ENCODE peak calls at places on chromosomes 1 and 21, in seven cellular contexts. V is stromal cell of bone marrow; A is right lobe of liver; Z is stimulated activated CD4-positive, alpha-beta T cell treated with anti-CD3 and anti-CD28 coated beads, Interleukin-2, amount 100 ng/mL, for 48 hours; M is body of pancreas; X is ovary; L is MV-4-11. C is an unnamed sample.

GRCh38 chr1:222105393-222105737 is 363.5 kb upstream of the DUSP10 start:
- DNase-seq in X (no peak), Z (no peak), V (no peak), M (peak), A (peak), L (no peak), C (no peak)

GRCh38 chr1:174995121-174995520 is 4.6 kb upstream of the CACYBP start:
- DNase-seq in X (no peak), M (no peak), Z (no peak), L (no peak), A (no peak), V (no peak), C (no peak)

GRCh38 chr1:178341218-178341956 is 155.4 kb downstream of the CLEC20A start:
- DNase-seq in X (no peak), Z (no peak), M (peak), V (peak), A (no peak), L (no peak), C (no peak)

GRCh38 chr1:174953657-174954435 is 45.9 kb upstream of the CACYBP start:
- DNase-seq in A (no peak), L (no peak), Z (no peak), X (no peak), V (no peak), M (no peak), C (no peak)

GRCh38 chr21:34592573-34592972 is 22.3 kb downstream of the RCAN1 start:
- DNase-seq in L (no peak), A (no peak), M (no peak), Z (no peak), V (no peak), X (no peak), C (no peak)

GRCh38 chr21:25626752-25627151 is 12.3 kb upstream of the JAM2 start:
- DNase-seq in A (no peak), Z (no peak), L (no peak), M (peak), X (peak), V (no peak), C (no peak)

GRCh38 chr1:119711804-119712341 is at the start of gene PHGDH:
- DNase-seq in X (peak), V (peak), A (peak), M (peak), L (peak), Z (peak), C (peak)

GRCh38 chr1:110554871-110555801 is 36.2 kb upstream of the KCNA10 start:
- DNase-seq in M (peak), V (no peak), X (no peak), Z (peak), A (peak), L (no peak), C (peak)

GRCh38 chr1:204544321-204544720 is 28.1 kb downstream of the MDM4 start:
- DNase-seq in Z (no peak), A (no peak), L (peak), V (no peak), X (no peak), M (no peak), C (no peak)

GRCh38 chr1:51753969-51754368 is 124.6 kb downstream of the NRDC start:
- DNase-seq in X (no peak), A (no peak), Z (no peak), V (no peak), L (no peak), M (no peak), C (no peak)

GRCh38 chr1:117070124-117070523 is 10.0 kb downstream of the TTF2 start:
- DNase-seq in Z (no peak), X (no peak), A (no peak), M (no peak), V (no peak), L (no peak), C (no peak)

GRCh38 chr1:201653883-201654282 is 115.0 kb downstream of the NAV1 start:
- DNase-seq in Z (no peak), A (no peak), V (no peak), M (no peak), X (no peak), L (no peak), C (no peak)

GRCh38 chr21:42836767-42837301 is 42.5 kb downstream of the WDR4 start:
- DNase-seq in M (no peak), Z (no peak), L (no peak), A (peak), V (no peak), X (no peak), C (no peak)

GRCh38 chr1:20533635-20534034 is 18.7 kb upstream of the FAM43B start:
- DNase-seq in M (no peak), A (no peak), L (no peak), V (no peak), Z (no peak), X (no peak), C (no peak)

GRCh38 chr1:172289448-172289847 is 131.0 kb upstream of the C1orf105 start:
- DNase-seq in M (no peak), X (no peak), Z (no peak), L (no peak), A (no peak), V (no peak), C (no peak)

GRCh38 chr1:62728963-62729362 is 40.8 kb upstream of the DOCK7 start:
- DNase-seq in Z (no peak), V (no peak), L (no peak), A (no peak), X (no peak), M (no peak), C (no peak)

GRCh38 chr1:45205000-45205909 is 1.1 kb downstream of the ZSWIM5 start:
- DNase-seq in X (peak), A (peak), V (no peak), M (peak), Z (peak), L (no peak), C (peak)

GRCh38 chr1:171738921-171739320 is 2.9 kb downstream of the VAMP4 start:
- DNase-seq in Z (no peak), V (no peak), A (no peak), L (no peak), M (no peak), X (no peak), C (no peak)

GRCh38 chr1:169426174-169426716 is 1.0 kb downstream of the CCDC181 start:
- DNase-seq in L (no peak), Z (no peak), X (no peak), V (no peak), M (no peak), A (no peak), C (no peak)

GRCh38 chr21:38310619-38311018 is 53.8 kb downstream of the KCNJ15 start:
- DNase-seq in L (peak), V (peak), M (no peak), X (no peak), Z (no peak), A (no peak), C (no peak)

GRCh38 chr21:31552826-31553225 is 106.7 kb upstream of the SOD1 start:
- DNase-seq in X (no peak), Z (no peak), V (no peak), A (no peak), M (no peak), L (no peak), C (no peak)

GRCh38 chr1:36653850-36654249 is 171.1 kb upstream of the CSF3R start:
- DNase-seq in Z (no peak), A (no peak), V (peak), M (peak), L (peak), X (no peak), C (peak)

GRCh38 chr21:44418108-44418875 is 37.0 kb upstream of the LRRC3 start:
- DNase-seq in Z (no peak), M (no peak), X (no peak), V (no peak), A (peak), L (no peak), C (no peak)

GRCh38 chr1:115641762-115642167 is at the start of gene VANGL1:
- DNase-seq in V (peak), A (peak), X (peak), M (peak), L (peak), Z (peak), C (peak)

GRCh38 chr1:6601049-6601864 is 1.4 kb downstream of the KLHL21 start:
- DNase-seq in L (peak), V (peak), X (peak), M (peak), Z (peak), A (peak), C (peak)

GRCh38 chr1:166353162-166353561 is 186.4 kb upstream of the FAM78B start:
- DNase-seq in A (no peak), X (no peak), L (no peak), V (no peak), Z (no peak), M (no peak), C (no peak)

GRCh38 chr1:23423415-23424170 is 955 bp downstream of the TCEA3 start:
- DNase-seq in Z (no peak), L (no peak), V (no peak), M (peak), X (peak), A (peak), C (peak)

GRCh38 chr21:41852929-41853320 is 26.2 kb downstream of the PRDM15 start:
- DNase-seq in A (no peak), Z (no peak), X (no peak), L (no peak), M (no peak), V (no peak), C (no peak)

GRCh38 chr1:81582467-81582986 is 218.2 kb upstream of the ADGRL2 start:
- DNase-seq in M (no peak), V (no peak), Z (no peak), L (no peak), X (no peak), A (no peak), C (no peak)

GRCh38 chr1:217134857-217135568 is 411.8 kb upstream of the ESRRG start:
- DNase-seq in Z (no peak), X (no peak), A (no peak), V (no peak), M (peak), L (no peak), C (no peak)

GRCh38 chr21:28961927-28962326 is 30.8 kb downstream of the LTN1 start:
- DNase-seq in M (no peak), V (no peak), L (no peak), A (no peak), X (no peak), Z (no peak), C (no peak)

GRCh38 chr1:34776911-34777310 is 4.1 kb upstream of the GJB3 start:
- DNase-seq in L (no peak), A (no peak), X (no peak), Z (no peak), V (no peak), M (no peak), C (no peak)

GRCh38 chr1:59688976-59689375 is 125.8 kb upstream of the HOOK1 start:
- DNase-seq in X (no peak), M (no peak), V (no peak), A (no peak), L (peak), Z (no peak), C (no peak)

GRCh38 chr21:32817206-32817605 is 45.7 kb upstream of the PAXBP1 start:
- DNase-seq in A (no peak), X (no peak), M (peak), Z (no peak), L (no peak), V (no peak), C (no peak)

C was measured in psoas muscle.